ENCODE peak calls at places on chromosomes 3 and 15, in ten cellular contexts. P is heart left ventricle, S is neural progenitor cell, R is SK-N-SH, M is Panc1, O is MM.1S, W is gastrocnemius medialis, H is body of pancreas, I is GM23338, Y is endodermal cell. K is an unnamed sample.

GRCh38 chr3:10763817-10764313 is 52.2 kb upstream of the SLC6A11 start:
- DNase-seq in W (no peak), P (no peak), H (no peak), I (no peak), M (no peak), R (no peak), O (no peak), Y (peak; percentile 43), S (no peak), K (no peak)

GRCh38 chr3:129619726-129620162 is 13.3 kb upstream of the PLXND1 start:
- DNase-seq in M (no peak), R (no peak), I (no peak), W (no peak), P (no peak), S (no peak), O (no peak), Y (no peak), H (no peak), K (peak; percentile 22)

GRCh38 chr3:64176461-64176996 is 48.7 kb downstream of the PRICKLE2 start:
- DNase-seq in W (no peak), O (no peak), H (no peak), P (no peak), R (no peak), M (no peak), S (no peak), I (no peak), Y (no peak), K (no peak)

GRCh38 chr15:93070136-93070535 is 18.9 kb downstream of the RGMA start:
- DNase-seq in R (no peak), I (no peak), S (no peak), M (no peak), O (no peak), H (no peak), Y (no peak), W (no peak), P (no peak), K (no peak)

GRCh38 chr15:84697353-84697990 is 18.5 kb downstream of the SEC11A start:
- DNase-seq in I (no peak), R (no peak), Y (no peak), O (no peak), S (no peak), W (no peak), H (no peak), M (no peak), P (no peak), K (no peak)

GRCh38 chr3:194447161-194447560 is 39.6 kb downstream of the ATP13A3 start:
- DNase-seq in Y (no peak), P (no peak), W (no peak), O (no peak), R (no peak), H (peak; percentile 32), M (no peak), S (no peak), I (no peak), K (no peak)

GRCh38 chr3:124032881-124033359 is 41.0 kb upstream of the ROPN1 start:
- DNase-seq in W (peak; percentile 69), I (peak; percentile 92), Y (peak; percentile 97), H (peak; percentile 82), M (no peak), P (peak; percentile 88), O (peak; percentile 76), R (peak; percentile 97), S (peak; percentile 95), K (peak; percentile 89)

GRCh38 chr3:64554086-64554920 is 133.5 kb downstream of the ADAMTS9 start:
- DNase-seq in Y (no peak), W (no peak), O (no peak), I (no peak), R (no peak), P (no peak), S (peak; percentile 75), M (no peak), H (no peak), K (no peak)

GRCh38 chr15:41987925-41988275 is 15.5 kb upstream of the EHD4 start:
- DNase-seq in M (no peak), R (no peak), S (no peak), H (no peak), I (no peak), Y (peak; percentile 22), W (no peak), P (no peak), O (no peak), K (no peak)

GRCh38 chr15:58498821-58499580 is 67.2 kb downstream of the LIPC start:
- DNase-seq in S (peak; percentile 12), W (no peak), R (no peak), I (no peak), H (no peak), M (no peak), Y (no peak), P (no peak), O (no peak), K (no peak)

GRCh38 chr15:89768071-89768500 is 8.0 kb upstream of the MESP2 start:
- DNase-seq in P (peak; percentile 58), S (no peak), O (no peak), R (no peak), H (peak; percentile 94), M (no peak), I (no peak), Y (no peak), W (peak; percentile 29), K (no peak)

GRCh38 chr15:90582553-90582952 is 52.8 kb downstream of the CRTC3 start:
- DNase-seq in S (no peak), Y (no peak), R (no peak), O (no peak), W (no peak), I (no peak), P (no peak), H (no peak), M (no peak), K (no peak)

GRCh38 chr3:130800829-130801228 is 54.2 kb upstream of the PIK3R4 start:
- DNase-seq in S (peak; percentile 8), Y (no peak), P (no peak), W (no peak), H (no peak), O (no peak), I (peak; percentile 46), M (no peak), R (no peak), K (no peak)

GRCh38 chr3:21551019-21551418 is 200.0 kb downstream of the ZNF385D start:
- DNase-seq in O (no peak), H (no peak), I (peak; percentile 28), Y (peak; percentile 53), W (no peak), S (no peak), M (no peak), R (peak; percentile 5), P (no peak), K (no peak)

GRCh38 chr15:85667491-85668424 is 127.0 kb downstream of the KLHL25 start:
- DNase-seq in S (no peak), I (no peak), R (no peak), P (no peak), H (peak; percentile 83), O (peak; percentile 68), Y (no peak), M (no peak), W (no peak), K (no peak)

GRCh38 chr3:24087469-24087868 is 142.4 kb downstream of the NR1D2 start:
- DNase-seq in R (no peak), I (no peak), S (no peak), W (no peak), O (no peak), M (no peak), P (no peak), H (no peak), Y (no peak), K (no peak)

GRCh38 chr3:24088782-24089181 is 143.7 kb downstream of the NR1D2 start:
- DNase-seq in Y (peak; percentile 43), S (no peak), H (no peak), M (no peak), R (peak; percentile 46), I (peak; percentile 63), O (peak; percentile 18), P (no peak), W (no peak), K (no peak)

GRCh38 chr3:24086597-24087369 is 141.7 kb downstream of the NR1D2 start:
- DNase-seq in R (no peak), I (no peak), Y (no peak), P (no peak), H (no peak), S (peak; percentile 85), M (no peak), O (no peak), W (no peak), K (no peak)
- H3K4me3 ChIP-seq in R (no peak overlapping the region), I (no peak overlapping the region), Y (no peak overlapping the region), P (no peak overlapping the region), H (no peak overlapping the region), S (no peak overlapping the region), M (no peak overlapping the region), O (no peak overlapping the region), W (no peak overlapping the region), K (no peak overlapping the region)

GRCh38 chr15:44173813-44174212 is 21.3 kb downstream of the FRMD5 start:
- DNase-seq in H (no peak), Y (no peak), P (no peak), W (no peak), S (no peak), I (no peak), R (no peak), M (no peak), O (no peak), K (no peak)
- TF ChIP-seq CTCF in H (no peak), Y (no peak), P (no peak), W (no peak), S (no peak), I (no peak), R (no peak), M (no peak), O (no peak), K (no peak)

GRCh38 chr3:37904614-37905047 is 43.0 kb downstream of the CTDSPL start:
- DNase-seq in M (no peak), H (no peak), Y (no peak), O (no peak), R (peak; percentile 32), P (no peak), I (no peak), W (no peak), S (peak; percentile 39), K (no peak)

GRCh38 chr3:37902674-37903073 is 41.0 kb downstream of the CTDSPL start:
- DNase-seq in R (no peak), H (no peak), P (no peak), S (no peak), W (no peak), M (no peak), I (no peak), Y (no peak), O (no peak), K (no peak)

GRCh38 chr3:37905346-37905745 is 43.7 kb downstream of the CTDSPL start:
- DNase-seq in W (no peak), S (peak; percentile 47), O (peak; percentile 58), Y (no peak), H (no peak), I (no peak), R (no peak), M (no peak), P (no peak), K (no peak)

GRCh38 chr3:37903320-37903719 is 41.6 kb downstream of the CTDSPL start:
- DNase-seq in S (no peak), R (no peak), I (no peak), M (no peak), W (no peak), O (no peak), H (no peak), P (no peak), Y (no peak), K (no peak)

GRCh38 chr3:37903734-37904133 is 42.1 kb downstream of the CTDSPL start:
- DNase-seq in Y (no peak), S (no peak), R (no peak), O (no peak), M (no peak), I (no peak), P (no peak), H (no peak), W (no peak), K (no peak)
- H3K27ac ChIP-seq in Y (no peak overlapping the region), S (no peak overlapping the region), R (peak overlapping the region; percentile 90), O (no peak overlapping the region), M (no peak overlapping the region), I (no peak overlapping the region), P (no peak overlapping the region), H (no peak overlapping the region), W (no peak overlapping the region), K (no peak overlapping the region)

GRCh38 chr3:42685363-42685881 is at the start of gene KLHL40:
- DNase-seq in M (no peak), W (peak; percentile 80), I (no peak), Y (no peak), R (no peak), S (no peak), O (no peak), H (no peak), P (no peak), K (peak; percentile 16)
- H3K4me3 ChIP-seq in M (no peak within 1 kb of the TSS), W (peak within 1 kb of the TSS; percentile 77), I (no peak within 1 kb of the TSS), Y (no peak within 1 kb of the TSS), R (peak within 1 kb of the TSS; percentile 6), S (no peak within 1 kb of the TSS), O (no peak within 1 kb of the TSS), H (no peak within 1 kb of the TSS), P (no peak within 1 kb of the TSS), K (peak within 1 kb of the TSS; percentile 34)

K was measured in left ventricle myocardium inferior.